ENCODE peak calls at places on chromosomes 2 and 18, in nine cellular contexts. B is DND-41; X is OCI-LY7; S is aorta; D is GM23248; Q is naive thymus-derived CD4-positive, alpha-beta T cell; Z is CD8-positive, alpha-beta memory T cell; L is mesendoderm; W is NT2/D1. G is an unnamed sample.

GRCh38 chr2:113248997-113249770 is 29.5 kb downstream of the PAX8 start:
- DNase-seq in X (peak; percentile 65), B (peak; percentile 69), Q (peak; percentile 71), L (peak; percentile 80), Z (peak; percentile 67), W (peak; percentile 72), S (peak; percentile 91), D (peak; percentile 80), G (peak; percentile 49)

GRCh38 chr2:153510996-153511395 is 32.4 kb upstream of the RPRM start:
- DNase-seq in Q (no peak), L (no peak), Z (no peak), B (no peak), W (no peak), X (no peak), S (no peak), D (no peak), G (no peak)

GRCh38 chr18:45628979-45629958 is 14.0 kb downstream of the SLC14A2 start:
- DNase-seq in X (no peak), Q (no peak), W (no peak), B (no peak), S (no peak), D (peak; percentile 82), L (peak; percentile 88), Z (no peak), G (no peak)

GRCh38 chr2:125386074-125386473 is 1269.9 kb upstream of the GYPC start:
- DNase-seq in L (peak; percentile 62), S (no peak), Z (no peak), W (no peak), D (no peak), B (no peak), Q (no peak), X (no peak), G (no peak)

GRCh38 chr2:54903736-54904554 is 146.3 kb downstream of the RTN4 start:
- DNase-seq in S (peak; percentile 79), W (no peak), L (peak; percentile 34), D (peak; percentile 99), Q (peak; percentile 48), Z (peak; percentile 4), B (no peak), X (no peak), G (peak; percentile 50)

GRCh38 chr2:101698419-101699190 is 1.1 kb downstream of the MAP4K4 start:
- DNase-seq in W (no peak), L (peak; percentile 47), B (peak; percentile 44), D (peak; percentile 62), Q (no peak), X (peak; percentile 50), Z (no peak), S (no peak), G (peak; percentile 10)

GRCh38 chr2:1041012-1041805 is 90.6 kb downstream of the SNTG2 start:
- DNase-seq in L (no peak), Z (no peak), D (no peak), S (no peak), Q (no peak), W (no peak), B (no peak), X (no peak), G (no peak)

GRCh38 chr2:63051795-63052333 is 1.2 kb downstream of the OTX1 start:
- DNase-seq in D (no peak), Z (no peak), Q (no peak), B (no peak), X (no peak), S (no peak), W (no peak), L (peak; percentile 11), G (no peak)

GRCh38 chr2:14634885-14635871 is 2.7 kb downstream of the LRATD1 start:
- DNase-seq in W (peak; percentile 36), Z (no peak), X (no peak), S (peak; percentile 91), D (peak; percentile 79), L (peak; percentile 71), Q (no peak), B (no peak), G (peak; percentile 72)

GRCh38 chr2:219507555-219508443 is 6.5 kb upstream of the ASIC4 start:
- DNase-seq in D (peak; percentile 40), W (no peak), Z (no peak), Q (no peak), S (no peak), X (no peak), L (no peak), B (no peak), G (peak; percentile 78)

GRCh38 chr18:45073556-45073955 is 392.9 kb downstream of the SETBP1 start:
- DNase-seq in Z (no peak), S (no peak), Q (no peak), W (no peak), X (no peak), L (no peak), B (no peak), D (no peak), G (no peak)

GRCh38 chr18:46019956-46020355 is 52.1 kb downstream of the PSTPIP2 start:
- DNase-seq in S (no peak), D (no peak), Z (no peak), B (no peak), Q (no peak), W (no peak), X (no peak), L (peak; percentile 29), G (no peak)

GRCh38 chr2:28454016-28454930 is 41.6 kb upstream of the PLB1 start:
- DNase-seq in Z (no peak), D (peak; percentile 25), B (no peak), L (no peak), X (no peak), W (no peak), Q (no peak), S (peak; percentile 71), G (no peak)

GRCh38 chr2:67997528-67998267 is 65.1 kb downstream of the C1D start:
- DNase-seq in W (no peak), B (no peak), Q (no peak), D (peak; percentile 94), X (no peak), Z (no peak), L (no peak), S (no peak), G (no peak)

GRCh38 chr2:95207111-95207961 is at the start of gene ZNF892:
- DNase-seq in X (peak; percentile 88), W (peak; percentile 87), L (peak; percentile 97), Q (peak; percentile 83), D (peak; percentile 94), B (peak; percentile 89), Z (peak; percentile 70), S (peak; percentile 97), G (peak; percentile 86)

DNA sequence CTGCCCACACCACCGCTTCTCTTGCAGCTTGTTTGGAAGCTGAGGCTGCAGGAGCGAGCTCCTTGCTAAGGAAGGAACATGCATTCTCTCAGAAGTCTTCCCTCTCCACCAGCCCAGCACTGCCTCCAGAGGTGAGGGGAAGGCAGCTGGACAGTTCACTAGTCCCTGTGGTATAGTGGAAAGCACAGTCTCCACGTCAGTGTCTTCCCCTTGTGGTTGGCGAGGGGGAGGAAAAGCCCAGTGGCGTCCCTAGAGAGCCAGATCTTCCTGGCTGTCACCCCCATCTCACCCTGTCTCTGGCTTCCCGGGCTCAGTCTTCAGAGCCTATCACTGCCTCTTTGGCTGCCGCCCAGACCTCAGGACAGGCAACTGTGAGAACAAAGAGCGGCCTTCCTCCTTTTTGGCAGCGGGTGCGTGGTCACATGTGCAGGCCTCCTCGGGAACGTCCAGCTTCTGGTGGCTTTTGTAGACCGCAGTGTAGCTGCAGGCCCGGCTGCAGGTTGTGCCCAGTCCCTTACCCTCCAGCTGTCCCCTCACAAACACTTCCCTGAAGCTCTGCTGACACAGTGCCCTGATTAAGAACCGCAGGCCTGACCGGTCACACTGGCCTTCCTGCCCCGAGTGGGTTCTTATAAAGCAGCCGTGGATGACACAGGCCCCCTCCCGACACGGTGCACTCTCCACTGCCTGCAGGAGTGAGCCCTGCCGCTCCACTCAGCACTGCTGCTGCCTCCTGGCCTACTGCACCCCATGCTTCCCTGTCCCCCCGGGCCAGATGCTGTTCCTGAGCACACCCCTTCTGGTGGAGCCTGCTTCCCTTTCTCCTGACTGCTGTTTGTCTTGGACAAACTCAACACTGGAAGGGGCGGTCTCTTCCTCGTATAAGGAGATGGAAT is 90.9 kb downstream of the RNF144A start:
- DNase-seq in Q (no peak), D (peak; percentile 15), X (no peak), Z (no peak), L (peak; percentile 41), B (peak; percentile 29), S (peak; percentile 87), W (no peak), G (peak; percentile 93)
- H3K4me1 ChIP-seq in Q (no peaks in the 10 kb centered on the region), D (peaks cover 33% of the 10 kb centered on the region), X (no peaks in the 10 kb centered on the region), Z (no peaks in the 10 kb centered on the region), L (no peaks in the 10 kb centered on the region), B (peaks cover 12% of the 10 kb centered on the region), S (no peaks in the 10 kb centered on the region), W (peaks cover 3% of the 10 kb centered on the region), G (peaks cover 47% of the 10 kb centered on the region)

GRCh38 chr2:158970522-158970855 is 2.0 kb downstream of the TANC1 start:
- DNase-seq in D (no peak), S (no peak), L (no peak), W (no peak), B (no peak), X (no peak), Z (no peak), Q (no peak), G (no peak)
- H3K4me3 ChIP-seq in D (peak overlapping the region; percentile 80), S (peak overlapping the region; percentile 96), L (no peak overlapping the region), W (peak overlapping the region; percentile 52), B (peak overlapping the region; percentile 65), X (no peak overlapping the region), Z (no peak overlapping the region), Q (no peak overlapping the region), G (peak overlapping the region; percentile 86)

GRCh38 chr2:218218409-218219185 is 1.6 kb downstream of the ARPC2 start:
- DNase-seq in D (peak; percentile 36), X (peak; percentile 77), W (no peak), Q (no peak), S (no peak), Z (peak; percentile 4), B (peak; percentile 44), L (no peak), G (no peak)
- H3K4me1 ChIP-seq in D (peaks cover 49% of the 10 kb centered on the region), X (peaks cover 50% of the 10 kb centered on the region), W (no peaks in the 10 kb centered on the region), Q (peaks cover 51% of the 10 kb centered on the region), S (peaks cover 3% of the 10 kb centered on the region), Z (peaks cover 52% of the 10 kb centered on the region), B (peaks cover 57% of the 10 kb centered on the region), L (peaks cover 5% of the 10 kb centered on the region), G (peaks cover 15% of the 10 kb centered on the region)

DNA sequence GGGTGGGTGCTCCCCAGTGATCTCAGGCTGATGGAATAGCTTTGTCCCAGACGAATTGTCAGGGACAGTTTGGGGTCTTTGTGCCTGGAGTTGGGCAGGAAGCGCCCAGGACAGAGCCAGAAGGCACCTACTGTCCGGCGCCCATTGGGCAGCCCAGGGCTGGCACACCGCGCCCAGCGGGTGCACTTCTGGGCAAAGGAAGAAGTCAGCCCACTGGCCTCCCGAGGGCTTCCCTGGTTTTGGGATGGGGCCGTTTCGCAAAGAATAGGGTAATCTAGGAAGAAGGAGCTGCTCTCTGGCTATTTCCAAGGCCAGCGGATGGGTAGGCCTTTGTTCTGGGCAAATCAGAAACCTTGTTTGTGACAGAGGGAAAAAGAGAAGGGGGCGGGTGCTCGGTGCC is 3.5 kb upstream of the SIX2 start:
- DNase-seq in D (no peak), B (no peak), Z (no peak), S (peak; percentile 56), X (no peak), W (no peak), Q (no peak), L (no peak), G (no peak)
- H3K4me3 ChIP-seq in D (no peak overlapping the region), B (no peak overlapping the region), Z (no peak overlapping the region), S (no peak overlapping the region), X (no peak overlapping the region), W (no peak overlapping the region), Q (no peak overlapping the region), L (no peak overlapping the region), G (no peak overlapping the region)

GRCh38 chr2:86788172-86788571 is 2.5 kb downstream of the CD8A start:
- DNase-seq in B (no peak), W (no peak), Q (no peak), Z (no peak), S (no peak), X (no peak), D (no peak), L (no peak), G (no peak)
- H3K4me1 ChIP-seq in B (peaks cover 3% of the 10 kb centered on the region), W (peaks cover 2% of the 10 kb centered on the region), Q (peaks cover 16% of the 10 kb centered on the region), Z (peaks cover 67% of the 10 kb centered on the region), S (peaks cover 2% of the 10 kb centered on the region), X (no peaks in the 10 kb centered on the region), D (no peaks in the 10 kb centered on the region), L (no peaks in the 10 kb centered on the region), G (no peaks in the 10 kb centered on the region)

G was measured in BE2C.